ENCODE peak calls at places on chromosome 10, in nine cellular contexts. J is cardiac muscle cell; C is GM13977; P is H9; Y is PC-3; H is psoas muscle; Z is CD4-positive, alpha-beta T cell; T is IMR-90; W is GM10248. R is an unnamed sample.

GRCh38 chr10:50990568-50991495 is 83.5 kb upstream of the PRKG1 start:
- DNase-seq in J (peak; percentile 90), C (peak; percentile 31), P (peak; percentile 54), Y (peak; percentile 87), H (peak; percentile 77), Z (no peak), T (peak; percentile 95), W (peak; percentile 15), R (no peak)

GRCh38 chr10:103851261-103851660 is 4.1 kb downstream of the SH3PXD2A start:
- DNase-seq in J (no peak), C (no peak), P (no peak), Y (no peak), H (no peak), Z (no peak), T (no peak), W (no peak), R (no peak)

GRCh38 chr10:30765022-30765610 is 135.6 kb upstream of the LYZL2 start:
- DNase-seq in J (no peak), C (no peak), P (no peak), Y (no peak), H (no peak), Z (no peak), T (no peak), W (no peak), R (no peak)

GRCh38 chr10:122845783-122846332 is at the start of gene CUZD1:
- DNase-seq in J (no peak), C (no peak), P (peak; percentile 71), Y (no peak), H (no peak), Z (no peak), T (no peak), W (no peak), R (no peak)

GRCh38 chr10:114024876-114025609 is 18.6 kb upstream of the ADRB1 start:
- DNase-seq in J (peak; percentile 77), C (peak; percentile 60), P (no peak), Y (no peak), H (no peak), Z (no peak), T (peak; percentile 20), W (peak; percentile 60), R (no peak)

GRCh38 chr10:72353963-72354355 is 760 bp downstream of the DNAJB12 start:
- DNase-seq in J (peak; percentile 45), C (no peak), P (no peak), Y (no peak), H (peak; percentile 76), Z (no peak), T (peak; percentile 15), W (no peak), R (no peak)

GRCh38 chr10:103691267-103691666 is 164.1 kb downstream of the SH3PXD2A start:
- DNase-seq in J (no peak), C (no peak), P (no peak), Y (no peak), H (no peak), Z (no peak), T (no peak), W (no peak), R (no peak)

GRCh38 chr10:124063736-124064135 is 29.7 kb downstream of the CHST15 start:
- DNase-seq in J (peak; percentile 86), C (no peak), P (no peak), Y (peak; percentile 82), H (no peak), Z (no peak), T (peak; percentile 5), W (peak; percentile 38), R (no peak)

GRCh38 chr10:118900617-118901016 is 128.9 kb upstream of the NANOS1 start:
- DNase-seq in J (no peak), C (no peak), P (no peak), Y (no peak), H (no peak), Z (no peak), T (no peak), W (no peak), R (peak; percentile 48)

GRCh38 chr10:36324831-36325230 is 682.7 kb upstream of the FZD8 start:
- DNase-seq in J (no peak), C (no peak), P (no peak), Y (peak; percentile 89), H (no peak), Z (no peak), T (no peak), W (no peak), R (no peak)

GRCh38 chr10:4270116-4270515 is 485.1 kb upstream of the KLF6 start:
- DNase-seq in J (peak; percentile 84), C (no peak), P (no peak), Y (peak; percentile 46), H (no peak), Z (no peak), T (peak; percentile 92), W (no peak), R (no peak)

GRCh38 chr10:46537309-46537708 is 19.1 kb downstream of the GPRIN2 start:
- DNase-seq in J (no peak), C (no peak), P (no peak), Y (no peak), H (no peak), Z (peak; percentile 14), T (no peak), W (no peak), R (no peak)

GRCh38 chr10:49299816-49300139 is 808 bp downstream of the C10orf71 start:
- DNase-seq in J (no peak), C (no peak), P (no peak), Y (no peak), H (no peak), Z (no peak), T (no peak), W (peak; percentile 33), R (no peak)

GRCh38 chr10:60944159-60944909 is at the start of gene RHOBTB1:
- DNase-seq in J (peak; percentile 89), C (peak; percentile 35), P (peak; percentile 73), Y (peak; percentile 87), H (peak; percentile 91), Z (peak; percentile 33), T (peak; percentile 83), W (peak; percentile 34), R (peak; percentile 86)

DNA sequence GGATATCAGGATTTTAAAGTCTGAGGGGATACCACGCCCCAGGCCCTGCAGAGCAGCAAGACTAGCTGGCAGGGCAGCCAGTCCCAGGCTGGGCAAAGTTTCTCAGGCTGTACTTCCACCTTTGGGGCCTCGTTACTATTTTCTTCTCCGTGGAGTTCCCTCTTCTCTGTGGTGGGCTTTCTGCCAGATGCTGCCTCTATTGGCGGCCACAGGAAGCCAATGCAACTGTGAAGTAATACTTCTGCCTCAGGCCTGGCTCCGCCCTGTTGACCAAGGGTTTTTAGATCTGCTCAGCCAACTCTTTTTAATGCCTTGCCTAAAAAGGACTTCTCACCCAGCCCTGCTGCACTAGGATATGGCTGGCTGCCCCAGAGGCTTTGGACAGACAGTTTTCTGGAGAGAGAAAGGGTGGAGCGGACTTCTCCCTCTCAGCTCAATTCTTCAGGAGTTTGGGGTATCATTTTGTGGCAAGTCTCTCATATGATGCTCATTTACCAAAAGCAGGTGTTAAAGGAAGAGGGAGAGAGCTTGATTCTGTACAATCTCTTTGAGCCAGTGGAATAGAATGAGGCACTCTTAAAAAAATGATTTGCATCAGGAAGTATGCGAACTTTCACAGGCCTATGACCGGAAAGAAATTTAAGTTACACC is 67.4 kb downstream of the HHEX start:
- DNase-seq in J (peak; percentile 96), C (peak; percentile 64), P (peak; percentile 63), Y (peak; percentile 55), H (peak; percentile 88), Z (no peak), T (peak; percentile 82), W (peak; percentile 75), R (no peak)
- TF ChIP-seq CTCF in J (peak; percentile 23), C (peak; percentile 31), P (peak; percentile 47), Y (no peak), H (no peak), Z (no peak), T (peak; percentile 21), W (peak; percentile 25), R (no peak)

GRCh38 chr10:115958043-115958442 is 315.0 kb downstream of the GFRA1 start:
- DNase-seq in J (no peak), C (no peak), P (no peak), Y (no peak), H (no peak), Z (no peak), T (no peak), W (no peak), R (no peak)
- TF ChIP-seq CTCF in J (no peak), C (no peak), P (no peak), Y (no peak), H (no peak), Z (no peak), T (no peak), W (no peak), R (no peak)

GRCh38 chr10:100223879-100224278 is 5.5 kb downstream of the CHUK start:
- DNase-seq in J (no peak), C (no peak), P (no peak), Y (no peak), H (no peak), Z (no peak), T (no peak), W (no peak), R (no peak)
- TF ChIP-seq CTCF in J (no peak), C (no peak), P (no peak), Y (no peak), H (no peak), Z (no peak), T (no peak), W (no peak), R (no peak)

GRCh38 chr10:80504158-80504811 is 33.4 kb upstream of the SH2D4B start:
- DNase-seq in J (no peak), C (no peak), P (no peak), Y (no peak), H (peak; percentile 39), Z (no peak), T (no peak), W (no peak), R (no peak)
- TF ChIP-seq CTCF in J (no peak), C (no peak), P (no peak), Y (no peak), H (no peak), Z (no peak), T (no peak), W (no peak), R (no peak)